ENCODE peak calls at places on chromosomes 1 and 21, in four cellular contexts. N is K562, M is H1, S is HepG2. Y is an unnamed sample.

GRCh38 chr1:32142446-32143301 is 34.8 kb downstream of the KPNA6 start:
- DNase-seq in N (peak), M (no peak), S (peak), Y (no peak)

GRCh38 chr1:17603091-17603841 is 63.8 kb downstream of the ARHGEF10L start:
- DNase-seq in N (no peak), M (no peak), S (no peak), Y (no peak)

GRCh38 chr21:32134441-32135159 is 144.2 kb downstream of the MIS18A start:
- DNase-seq in N (no peak), M (no peak), S (no peak), Y (no peak)

GRCh38 chr21:15084668-15085067 is 19.9 kb upstream of the NRIP1 start:
- DNase-seq in N (no peak), M (no peak), S (peak), Y (no peak)

GRCh38 chr1:110211503-110212164 is 1.5 kb downstream of the KCNC4 start:
- DNase-seq in N (no peak), M (no peak), S (no peak), Y (no peak)

GRCh38 chr1:211036701-211037494 is 97.0 kb downstream of the KCNH1 start:
- DNase-seq in N (no peak), M (no peak), S (peak), Y (no peak)

GRCh38 chr1:30179942-30180543 is 543.3 kb downstream of the MATN1 start:
- DNase-seq in N (no peak), M (no peak), S (no peak), Y (no peak)

GRCh38 chr21:22791986-22792560 is 1793.9 kb downstream of the NCAM2 start:
- DNase-seq in N (peak), M (no peak), S (peak), Y (no peak)

GRCh38 chr21:33948096-33948950 is 32.7 kb upstream of the ATP5PO start:
- DNase-seq in N (peak), M (peak), S (no peak), Y (peak)

GRCh38 chr1:205438213-205439158 is 16.6 kb upstream of the LEMD1 start:
- DNase-seq in N (peak), M (no peak), S (peak), Y (no peak)

GRCh38 chr21:35637431-35637830 is 422.9 kb downstream of the SETD4 start:
- DNase-seq in N (no peak), M (no peak), S (no peak), Y (no peak)

GRCh38 chr1:178630418-178630817 is 94.6 kb upstream of the RALGPS2 start:
- DNase-seq in N (no peak), M (no peak), S (peak), Y (no peak)

GRCh38 chr1:26281971-26282693 is 2.2 kb downstream of the SH3BGRL3 start:
- DNase-seq in N (peak), M (peak), S (no peak), Y (no peak)

DNA sequence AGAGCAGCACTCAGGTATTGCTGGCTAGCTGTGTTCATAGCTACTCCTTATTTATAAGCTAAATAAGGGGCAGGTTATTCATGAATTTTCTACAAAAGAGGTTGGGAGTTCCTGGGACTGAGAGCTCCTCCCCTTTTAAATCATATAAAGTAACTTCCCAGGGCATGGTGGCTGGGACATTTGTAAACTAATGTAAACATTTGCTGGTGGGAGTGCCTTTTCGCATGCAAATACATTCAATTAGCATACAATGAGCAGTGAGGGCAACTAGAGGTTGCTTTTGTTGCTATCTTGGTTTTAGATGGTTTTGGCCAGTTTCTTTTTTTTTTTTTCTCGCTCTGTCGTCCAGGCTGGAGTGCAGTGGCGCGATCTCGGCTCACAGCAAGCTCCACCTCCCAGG is 43.4 kb downstream of the GNPAT start:
- DNase-seq in N (no peak), M (no peak), S (no peak), Y (no peak)
- TF ChIP-seq BRCA1 in N (no peak), M (no peak), S (no peak), Y (no peak)

GRCh38 chr21:37915516-37915915 is 741 bp downstream of the KCNJ6 start:
- DNase-seq in N (no peak), M (no peak), S (no peak), Y (no peak)
- TF ChIP-seq BRCA1 in N (no peak), M (no peak), S (no peak), Y (no peak)

GRCh38 chr21:44900559-44901251 is 20.0 kb downstream of the ITGB2 start:
- DNase-seq in N (no peak), M (no peak), S (no peak), Y (no peak)
- TF ChIP-seq BRCA1 in N (no peak), M (no peak), S (no peak), Y (no peak)

GRCh38 chr21:42685036-42685435 is 31.6 kb downstream of the PDE9A start:
- DNase-seq in N (no peak), M (no peak), S (no peak), Y (no peak)

GRCh38 chr21:42682661-42683060 is 29.2 kb downstream of the PDE9A start:
- DNase-seq in N (no peak), M (no peak), S (no peak), Y (no peak)

GRCh38 chr21:42683371-42684108 is 30.1 kb downstream of the PDE9A start:
- DNase-seq in N (no peak), M (no peak), S (no peak), Y (no peak)

GRCh38 chr21:42685954-42686500 is 32.6 kb downstream of the PDE9A start:
- DNase-seq in N (no peak), M (no peak), S (no peak), Y (no peak)

DNA sequence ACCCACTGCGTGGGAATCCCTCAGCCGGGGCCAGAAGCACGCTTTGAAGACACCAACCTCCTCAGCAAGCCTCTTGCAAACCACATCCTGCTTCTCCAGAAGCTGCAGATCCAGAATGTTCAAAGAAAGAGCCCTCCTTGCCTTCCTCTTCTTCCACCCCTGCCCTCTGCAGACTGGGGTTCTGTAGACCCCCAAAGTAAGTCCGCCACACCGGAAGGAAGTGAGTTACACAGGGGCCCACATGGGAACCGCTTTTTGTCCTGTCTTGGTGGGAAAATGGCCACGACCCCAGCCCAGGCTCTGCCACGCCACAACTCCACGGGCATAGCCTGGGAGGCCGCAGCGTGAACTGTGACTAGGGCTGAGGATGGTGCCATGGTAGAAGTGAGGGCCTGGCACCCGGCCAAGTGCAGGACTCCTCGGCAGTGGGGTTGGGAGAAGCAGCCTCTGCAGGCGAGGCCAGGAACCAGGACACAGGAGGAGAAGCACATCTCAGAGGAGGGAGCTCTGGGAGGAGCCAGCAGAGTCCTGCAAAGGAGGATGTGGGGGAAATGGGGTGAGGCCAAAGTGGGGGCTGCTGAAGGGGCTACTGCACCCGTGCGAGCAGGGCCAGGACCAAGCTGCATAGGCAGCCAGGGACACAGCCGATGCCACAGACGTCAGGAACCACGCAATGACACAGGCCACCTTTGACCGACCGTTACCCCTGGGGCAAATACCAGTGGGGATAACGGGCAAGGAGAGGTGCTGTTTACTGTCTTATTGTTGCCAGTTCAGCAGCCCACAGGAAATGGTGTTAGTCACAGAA is 30.9 kb downstream of the PDE9A start:
- DNase-seq in N (no peak), M (no peak), S (no peak), Y (no peak)
- TF ChIP-seq BRCA1 in N (no peak), M (no peak), S (no peak), Y (no peak)

DNA sequence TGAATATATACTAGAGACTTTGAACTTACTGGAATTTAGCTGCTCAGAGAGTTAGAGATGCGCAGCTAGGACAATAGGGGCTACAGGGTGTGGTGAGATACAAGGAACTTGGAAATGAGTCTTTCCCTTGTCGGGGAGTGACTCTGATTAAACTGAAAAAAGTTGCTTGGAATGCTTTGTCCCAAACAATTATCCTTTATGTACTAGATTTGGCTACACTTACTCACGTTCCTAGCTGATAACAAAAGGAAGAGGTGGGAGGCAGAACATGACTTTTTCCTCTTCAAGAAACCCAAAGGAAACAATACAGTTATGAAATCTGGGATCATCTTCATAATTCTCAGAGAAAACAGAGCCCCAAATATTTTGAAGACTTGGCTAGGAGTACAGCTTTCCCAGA is 6.9 kb upstream of the CGN start:
- DNase-seq in N (no peak), M (no peak), S (no peak), Y (no peak)
- TF ChIP-seq BRCA1 in N (no peak), M (no peak), S (no peak), Y (no peak)

GRCh38 chr1:153679337-153680119 is 1.0 kb downstream of the NPR1 start:
- DNase-seq in N (no peak), M (no peak), S (no peak), Y (no peak)
- TF ChIP-seq BRCA1 in N (no peak), M (no peak), S (no peak), Y (no peak)